ENCODE peak calls at places on chromosomes 13 and 19, in four cellular contexts. B is endothelial cell, Q is B cell, J is fibroblast of pulmonary artery. L is an unnamed sample.

GRCh38 chr13:103067751-103068563 is 1.7 kb upstream of the SLC10A2 start:
- DNase-seq in B (no peak), Q (no peak), J (no peak), L (no peak)

GRCh38 chr19:29497686-29498436 is 27.9 kb upstream of the VSTM2B start:
- DNase-seq in B (no peak), J (no peak), Q (no peak), L (no peak)

GRCh38 chr13:28636677-28637317 is 22.1 kb upstream of the POMP start:
- DNase-seq in B (peak), Q (peak), J (peak), L (no peak)

GRCh38 chr19:19566306-19566705 is 28.2 kb downstream of the CILP2 start:
- DNase-seq in Q (no peak), J (no peak), B (no peak), L (no peak)

GRCh38 chr19:7916137-7916907 is 1.7 kb downstream of the TGFBR3L start:
- DNase-seq in Q (peak), J (no peak), B (no peak), L (no peak)

GRCh38 chr19:31348416-31349159 is 648 bp downstream of the TSHZ3 start:
- DNase-seq in Q (no peak), B (no peak), J (peak), L (no peak)

GRCh38 chr13:113667771-113668490 is 912 bp downstream of the GRK1 start:
- DNase-seq in J (no peak), Q (no peak), B (no peak), L (peak)

GRCh38 chr13:36082396-36082795 is 48.8 kb downstream of the DCLK1 start:
- DNase-seq in Q (no peak), B (no peak), J (no peak), L (no peak)

GRCh38 chr13:46717275-46717674 is 79.7 kb downstream of the ESD start:
- DNase-seq in J (no peak), Q (no peak), B (no peak), L (no peak)

GRCh38 chr13:95154441-95154886 is 146.8 kb downstream of the ABCC4 start:
- DNase-seq in J (peak), Q (no peak), B (no peak), L (no peak)

GRCh38 chr13:23859455-23859854 is 29.7 kb downstream of the MIPEP start:
- DNase-seq in J (no peak), B (no peak), Q (no peak), L (no peak)

GRCh38 chr13:48975101-48975925 is at the start of gene FNDC3A:
- DNase-seq in Q (peak), J (peak), B (peak), L (no peak)

GRCh38 chr19:21133633-21134032 is 8.2 kb upstream of the ZNF431 start:
- DNase-seq in Q (no peak), B (no peak), J (no peak), L (no peak)

GRCh38 chr13:30806784-30807183 is 71.4 kb downstream of the ALOX5AP start:
- DNase-seq in Q (no peak), J (peak), B (no peak), L (no peak)

GRCh38 chr13:32746474-32746873 is 160.2 kb downstream of the PDS5B start:
- DNase-seq in B (no peak), Q (no peak), J (no peak), L (no peak)

GRCh38 chr19:19185853-19186728 is 5.9 kb downstream of the BORCS8 start:
- DNase-seq in B (peak), J (peak), Q (no peak), L (no peak)

GRCh38 chr13:100673376-100673830 is 1.2 kb downstream of the TMTC4 start:
- DNase-seq in B (peak), Q (peak), J (no peak), L (peak)

GRCh38 chr19:1590641-1591397 is 1.8 kb downstream of the MBD3 start:
- DNase-seq in Q (peak), B (no peak), J (peak), L (no peak)

GRCh38 chr19:13022111-13022858 is 27.0 kb downstream of the NFIX start:
- DNase-seq in J (no peak), B (no peak), Q (no peak), L (no peak)

GRCh38 chr19:14517446-14517839 is 754 bp downstream of the DNAJB1 start:
- DNase-seq in J (peak), B (no peak), Q (no peak), L (no peak)

GRCh38 chr19:14514215-14514871 is 3.9 kb downstream of the DNAJB1 start:
- DNase-seq in Q (no peak), B (no peak), J (no peak), L (no peak)

GRCh38 chr19:14515501-14516047 is 2.6 kb downstream of the DNAJB1 start:
- DNase-seq in B (no peak), Q (no peak), J (no peak), L (no peak)

GRCh38 chr19:14516746-14517438 is 1.3 kb downstream of the DNAJB1 start:
- DNase-seq in J (no peak), Q (no peak), B (no peak), L (no peak)

GRCh38 chr19:14516048-14516534 is 2.1 kb downstream of the DNAJB1 start:
- DNase-seq in Q (no peak), J (no peak), B (no peak), L (no peak)
- TF ChIP-seq CTCF in Q (no peak), J (no peak), B (no peak), L (no peak)

GRCh38 chr19:56105090-56105701 is 15.9 kb downstream of the ZNF787 start:
- DNase-seq in J (peak), Q (peak), B (peak), L (no peak)
- TF ChIP-seq CTCF in J (peak), Q (peak), B (peak), L (peak)

GRCh38 chr19:17327654-17328516 is 6.8 kb downstream of the ANO8 start:
- DNase-seq in Q (peak), J (peak), B (peak), L (no peak)
- TF ChIP-seq CTCF in Q (no peak), J (peak), B (no peak), L (peak)

DNA sequence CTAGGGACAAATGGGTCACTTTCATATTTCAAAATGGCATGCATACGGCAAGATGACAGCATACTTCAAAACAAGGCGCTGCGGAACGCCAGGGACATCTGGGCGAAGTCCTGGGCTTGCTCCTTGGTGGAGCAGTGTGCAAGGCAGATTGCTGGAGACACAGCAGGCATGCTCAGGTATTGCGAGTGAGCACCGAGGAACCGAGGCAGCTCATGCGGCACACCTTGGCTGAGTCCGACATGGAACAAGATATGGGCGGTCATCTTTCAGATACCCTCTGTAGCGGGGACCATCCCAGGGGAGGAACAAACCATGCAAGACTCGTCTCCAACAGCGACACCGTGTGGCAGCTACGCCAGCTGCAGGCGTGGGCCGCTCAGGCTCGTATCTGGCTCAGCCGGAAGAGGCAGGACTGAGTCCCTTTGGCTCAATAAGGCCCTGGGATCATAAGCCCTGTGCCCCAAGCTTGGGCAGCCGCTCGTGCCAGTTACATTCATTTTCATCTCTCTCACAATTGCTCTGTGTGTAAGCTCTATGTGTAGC is 112.4 kb downstream of the NUFIP1 start:
- DNase-seq in J (no peak), Q (no peak), B (peak), L (no peak)
- TF ChIP-seq CTCF in J (peak), Q (no peak), B (peak), L (peak)

L was measured in type B pancreatic cell.